ENCODE peak calls at places on chromosomes 7 and 10, in six cellular contexts. One of them, this sample, is unnamed.

GRCh38 chr7:14902589-14902963 is at the start of gene DGKB:
- DNase-seq in stimulated activated CD4-positive, alpha-beta T cell treated with anti-CD3 and anti-CD28 coated beads, Interleukin-2, amount 100 ng/mL, for 24 hours: no peak
- DNase-seq in NCI-H345: peak; percentile 74
- DNase-seq in NCI-H510A treated with DMSO at 0.1 percent for 48 hours: peak; percentile 50
- DNase-seq in skeletal muscle cell: peak; percentile 24
- DNase-seq in trophoblast cell: no peak
- DNase-seq in this sample: no peak

GRCh38 chr7:93115796-93116195 is 2.0 kb downstream of the SAMD9 start:
- DNase-seq in stimulated activated CD4-positive, alpha-beta T cell treated with anti-CD3 and anti-CD28 coated beads, Interleukin-2, amount 100 ng/mL, for 24 hours: no peak
- DNase-seq in NCI-H345: no peak
- DNase-seq in NCI-H510A treated with DMSO at 0.1 percent for 48 hours: no peak
- DNase-seq in skeletal muscle cell: peak; percentile 25
- DNase-seq in trophoblast cell: no peak
- DNase-seq in this sample: no peak

GRCh38 chr10:113061054-113061430 is 111.0 kb downstream of the TCF7L2 start:
- DNase-seq in stimulated activated CD4-positive, alpha-beta T cell treated with anti-CD3 and anti-CD28 coated beads, Interleukin-2, amount 100 ng/mL, for 24 hours: no peak
- DNase-seq in NCI-H345: no peak
- DNase-seq in NCI-H510A treated with DMSO at 0.1 percent for 48 hours: no peak
- DNase-seq in skeletal muscle cell: no peak
- DNase-seq in trophoblast cell: no peak
- DNase-seq in this sample: no peak

GRCh38 chr7:42218248-42218647 is 18.8 kb downstream of the GLI3 start:
- DNase-seq in stimulated activated CD4-positive, alpha-beta T cell treated with anti-CD3 and anti-CD28 coated beads, Interleukin-2, amount 100 ng/mL, for 24 hours: no peak
- DNase-seq in NCI-H345: no peak
- DNase-seq in NCI-H510A treated with DMSO at 0.1 percent for 48 hours: no peak
- DNase-seq in skeletal muscle cell: no peak
- DNase-seq in trophoblast cell: no peak
- DNase-seq in this sample: no peak

GRCh38 chr10:73860050-73860491 is 14.3 kb downstream of the CAMK2G start:
- DNase-seq in stimulated activated CD4-positive, alpha-beta T cell treated with anti-CD3 and anti-CD28 coated beads, Interleukin-2, amount 100 ng/mL, for 24 hours: no peak
- DNase-seq in NCI-H345: no peak
- DNase-seq in NCI-H510A treated with DMSO at 0.1 percent for 48 hours: no peak
- DNase-seq in skeletal muscle cell: no peak
- DNase-seq in trophoblast cell: no peak
- DNase-seq in this sample: no peak

GRCh38 chr7:47380325-47381131 is 201.4 kb downstream of the TNS3 start:
- DNase-seq in stimulated activated CD4-positive, alpha-beta T cell treated with anti-CD3 and anti-CD28 coated beads, Interleukin-2, amount 100 ng/mL, for 24 hours: no peak
- DNase-seq in NCI-H345: peak; percentile 19
- DNase-seq in NCI-H510A treated with DMSO at 0.1 percent for 48 hours: peak; percentile 47
- DNase-seq in skeletal muscle cell: no peak
- DNase-seq in trophoblast cell: peak; percentile 36
- DNase-seq in this sample: no peak

GRCh38 chr10:127563718-127564553 is 14.8 kb downstream of the NPS start:
- DNase-seq in stimulated activated CD4-positive, alpha-beta T cell treated with anti-CD3 and anti-CD28 coated beads, Interleukin-2, amount 100 ng/mL, for 24 hours: peak; percentile 62
- DNase-seq in NCI-H345: no peak
- DNase-seq in NCI-H510A treated with DMSO at 0.1 percent for 48 hours: no peak
- DNase-seq in skeletal muscle cell: no peak
- DNase-seq in trophoblast cell: peak; percentile 8
- DNase-seq in this sample: no peak

GRCh38 chr10:63711866-63712716 is 190.9 kb downstream of the REEP3 start:
- DNase-seq in stimulated activated CD4-positive, alpha-beta T cell treated with anti-CD3 and anti-CD28 coated beads, Interleukin-2, amount 100 ng/mL, for 24 hours: no peak
- DNase-seq in NCI-H345: peak; percentile 85
- DNase-seq in NCI-H510A treated with DMSO at 0.1 percent for 48 hours: no peak
- DNase-seq in skeletal muscle cell: peak; percentile 99
- DNase-seq in trophoblast cell: no peak
- DNase-seq in this sample: peak; percentile 96

GRCh38 chr10:13844651-13845050 is 257.9 kb downstream of the PRPF18 start:
- DNase-seq in stimulated activated CD4-positive, alpha-beta T cell treated with anti-CD3 and anti-CD28 coated beads, Interleukin-2, amount 100 ng/mL, for 24 hours: no peak
- DNase-seq in NCI-H345: no peak
- DNase-seq in NCI-H510A treated with DMSO at 0.1 percent for 48 hours: no peak
- DNase-seq in skeletal muscle cell: no peak
- DNase-seq in trophoblast cell: peak; percentile 48
- DNase-seq in this sample: no peak